ENCODE peak calls at places on chromosomes 7 and 10, in six cellular contexts. A, V, K, Y, I and R are unnamed samples.

GRCh38 chr7:147472556-147472955 is 1118.0 kb upstream of the C7orf33 start:
- DNase-seq in A (no peak), I (no peak), K (no peak), V (no peak), Y (no peak), R (no peak)

GRCh38 chr10:67520924-67521520 is 175.0 kb downstream of the CTNNA3 start:
- DNase-seq in K (peak; percentile 67), V (peak; percentile 42), A (no peak), I (peak; percentile 42), Y (peak; percentile 48), R (peak; percentile 49)

GRCh38 chr10:47456096-47456485 is 27.8 kb downstream of the ANXA8 start:
- DNase-seq in K (no peak), Y (no peak), A (no peak), I (no peak), V (peak; percentile 15), R (no peak)

GRCh38 chr10:132570771-132571564 is 33.4 kb downstream of the INPP5A start:
- DNase-seq in I (peak; percentile 74), A (peak; percentile 66), Y (no peak), K (no peak), V (no peak), R (peak; percentile 60)

GRCh38 chr7:18177815-18178660 is 150.4 kb upstream of the PRPS1L1 start:
- DNase-seq in A (peak; percentile 47), V (no peak), I (no peak), K (no peak), Y (peak; percentile 81), R (peak; percentile 52)

GRCh38 chr10:105734479-105734878 is 1093.4 kb downstream of the SORCS3 start:
- DNase-seq in A (no peak), V (no peak), Y (no peak), I (no peak), K (no peak), R (no peak)

GRCh38 chr7:2647594-2648172 is 15.9 kb downstream of the TTYH3 start:
- DNase-seq in K (no peak), Y (no peak), I (no peak), V (no peak), A (no peak), R (no peak)

GRCh38 chr10:46551701-46552525 is 4.5 kb downstream of the GPRIN2 start:
- DNase-seq in A (peak; percentile 48), V (peak; percentile 25), K (no peak), I (no peak), Y (no peak), R (no peak)

GRCh38 chr7:1734331-1734730 is 64.3 kb downstream of the ELFN1 start:
- DNase-seq in V (no peak), A (no peak), K (peak; percentile 34), Y (no peak), I (no peak), R (no peak)

GRCh38 chr7:24725554-24726260 is 31.6 kb downstream of the GSDME start:
- DNase-seq in A (no peak), K (no peak), Y (no peak), V (peak; percentile 78), I (no peak), R (no peak)

GRCh38 chr10:133442967-133443924 is 10.5 kb upstream of the SCART1 start:
- DNase-seq in V (no peak), Y (no peak), I (no peak), A (no peak), K (no peak), R (no peak)

GRCh38 chr10:17375936-17376584 is 78.3 kb downstream of the ST8SIA6 start:
- DNase-seq in I (no peak), Y (no peak), A (no peak), V (peak; percentile 65), K (peak; percentile 15), R (peak; percentile 13)

GRCh38 chr10:25707541-25707940 is 226.5 kb upstream of the MYO3A start:
- DNase-seq in Y (no peak), K (no peak), V (no peak), A (no peak), I (no peak), R (no peak)

GRCh38 chr7:88402529-88402928 is 95.8 kb upstream of the STEAP4 start:
- DNase-seq in A (no peak), V (no peak), I (no peak), Y (no peak), K (no peak), R (no peak)

GRCh38 chr10:99658622-99659030 is 683 bp upstream of the ENTPD7 start:
- DNase-seq in A (peak; percentile 74), Y (peak; percentile 71), K (peak; percentile 63), I (peak; percentile 71), V (peak; percentile 33), R (no peak)

GRCh38 chr10:58293989-58294388 is 25.0 kb downstream of the CISD1 start:
- DNase-seq in K (no peak), Y (no peak), I (no peak), V (no peak), A (no peak), R (no peak)

GRCh38 chr10:58291538-58292174 is 22.7 kb downstream of the CISD1 start:
- DNase-seq in A (no peak), V (no peak), Y (peak; percentile 47), I (peak; percentile 42), K (peak; percentile 71), R (peak; percentile 28)
- TF ChIP-seq CTCF in A (no peak), V (peak; percentile 70), Y (peak; percentile 80), I (peak; percentile 65), K (peak; percentile 67), R (peak; percentile 67)

GRCh38 chr10:119006451-119007210 is 22.9 kb upstream of the NANOS1 start:
- DNase-seq in V (no peak), K (peak; percentile 97), A (peak; percentile 69), Y (peak; percentile 99), I (peak; percentile 96), R (no peak)
- TF ChIP-seq CTCF in V (no peak), K (no peak), A (no peak), Y (no peak), I (no peak), R (no peak)

GRCh38 chr10:90779573-90779972 is 78.3 kb downstream of the HTR7 start:
- DNase-seq in I (peak; percentile 35), Y (peak; percentile 12), A (no peak), K (peak; percentile 41), V (no peak), R (no peak)
- TF ChIP-seq CTCF in I (peak; percentile 44), Y (peak; percentile 6), A (no peak), K (peak; percentile 11), V (peak; percentile 67), R (no peak)

GRCh38 chr7:81525901-81526300 is 243.9 kb downstream of the HGF start:
- DNase-seq in V (no peak), Y (peak; percentile 24), K (no peak), A (no peak), I (no peak), R (no peak)

GRCh38 chr7:81526971-81527370 is 242.9 kb downstream of the HGF start:
- DNase-seq in Y (no peak), K (no peak), V (no peak), I (no peak), A (no peak), R (no peak)

GRCh38 chr7:81529785-81530184 is 240.1 kb downstream of the HGF start:
- DNase-seq in I (no peak), V (no peak), Y (no peak), K (no peak), A (no peak), R (no peak)

DNA sequence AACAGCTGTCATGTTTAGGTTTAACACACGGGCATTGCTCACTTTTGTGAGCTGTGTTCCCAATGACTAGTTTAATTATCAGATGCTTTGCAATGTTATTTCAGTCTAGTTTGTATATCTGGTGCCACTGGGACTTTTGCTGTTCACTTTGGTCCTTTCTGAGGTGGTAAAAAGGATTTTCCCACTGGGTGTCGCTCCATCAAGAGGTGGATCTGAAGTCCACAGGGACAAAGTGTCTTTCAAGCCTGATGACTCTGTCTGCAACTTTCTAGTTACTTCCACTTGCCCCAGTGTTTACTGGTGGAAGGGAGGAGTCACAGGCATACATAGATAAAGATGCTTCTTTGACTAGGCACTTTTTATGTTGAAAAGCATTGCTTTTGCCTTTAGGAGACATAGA is 242.2 kb downstream of the HGF start:
- DNase-seq in Y (no peak), I (no peak), A (no peak), K (no peak), V (no peak), R (no peak)
- TF ChIP-seq CTCF in Y (no peak), I (no peak), A (no peak), K (no peak), V (no peak), R (no peak)